ENCODE peak calls at places on chromosome 14, in six cellular contexts. I, D, L, W, A and X are unnamed samples. For H3K27me3, the result is how much of the 10 kb centered on the place peaks cover.

GRCh38 chr14:52917732-52918131 is 33.1 kb downstream of the FERMT2 start:
- DNase-seq in I (no peak), D (no peak), L (no peak), W (no peak), A (no peak), X (no peak)

GRCh38 chr14:58746261-58746660 is 108.5 kb downstream of the DACT1 start:
- DNase-seq in I (peak), D (no peak), L (no peak), W (no peak), A (peak), X (peak)

GRCh38 chr14:32702571-32702970 is 236.1 kb upstream of the NPAS3 start:
- DNase-seq in I (no peak), D (peak), L (peak), W (no peak), A (no peak), X (peak)

GRCh38 chr14:20801726-20802125 is 918 bp downstream of the RNASE1 start:
- DNase-seq in I (no peak), D (no peak), L (no peak), W (no peak), A (no peak), X (no peak)

GRCh38 chr14:73758392-73759182 is 44.4 kb upstream of the PNMA1 start:
- DNase-seq in I (peak), D (no peak), L (peak), W (peak), A (peak), X (peak)

GRCh38 chr14:100416921-100417451 is 93.8 kb downstream of the SLC25A47 start:
- DNase-seq in I (peak), D (no peak), L (no peak), W (no peak), A (peak), X (peak)

GRCh38 chr14:63972323-63972932 is 119.6 kb downstream of the SYNE2 start:
- DNase-seq in I (no peak), D (no peak), L (no peak), W (no peak), A (no peak), X (no peak)

GRCh38 chr14:90604356-90604755 is 207.5 kb downstream of the CALM1 start:
- DNase-seq in I (no peak), D (no peak), L (no peak), W (no peak), A (no peak), X (no peak)

GRCh38 chr14:92969470-92970232 is 46.7 kb downstream of the CHGA start:
- DNase-seq in I (no peak), D (no peak), L (no peak), W (no peak), A (no peak), X (no peak)

GRCh38 chr14:52514046-52514811 is 38.1 kb downstream of the TXNDC16 start:
- DNase-seq in I (no peak), D (no peak), L (no peak), W (no peak), A (no peak), X (no peak)

GRCh38 chr14:97219356-97220017 is 422.3 kb downstream of the VRK1 start:
- DNase-seq in I (no peak), D (no peak), L (no peak), W (peak), A (no peak), X (no peak)

GRCh38 chr14:80784824-80785223 is 156.7 kb downstream of the CEP128 start:
- DNase-seq in I (peak), D (no peak), L (no peak), W (no peak), A (no peak), X (peak)

GRCh38 chr14:32724864-32725550 is 213.7 kb upstream of the NPAS3 start:
- DNase-seq in I (peak), D (no peak), L (no peak), W (no peak), A (no peak), X (peak)

DNA sequence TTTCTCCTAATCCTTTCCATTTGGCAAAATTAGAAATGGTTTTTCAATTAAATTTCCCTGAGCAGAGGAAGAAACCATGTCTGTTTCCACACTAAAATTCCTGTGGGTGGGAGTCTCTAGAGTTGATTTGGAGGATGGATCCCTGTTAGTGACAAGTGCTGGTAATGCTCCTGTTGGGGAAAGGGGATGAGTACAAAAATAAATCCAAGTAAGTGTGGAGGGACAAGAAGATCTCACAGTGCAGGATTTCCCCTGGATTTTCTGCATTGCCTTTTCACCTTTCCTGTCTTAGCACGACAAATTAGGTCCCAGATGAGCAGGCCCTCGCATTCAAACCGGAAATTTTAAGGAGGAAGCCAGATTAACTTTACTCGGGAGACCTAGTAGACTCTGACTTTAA is 107.5 kb downstream of the DAD1 start:
- DNase-seq in I (no peak), D (no peak), L (no peak), W (no peak), A (no peak), X (no peak)
- H4K91ac ChIP-seq in I (no peak), D (no peak), L (no peak), W (no peak), A (no peak), X (no peak)

GRCh38 chr14:25046301-25046943 is 3.5 kb downstream of the STXBP6 start:
- DNase-seq in I (peak), D (no peak), L (no peak), W (no peak), A (no peak), X (peak)

GRCh38 chr14:25049559-25050493 is at the start of gene STXBP6:
- DNase-seq in I (peak), D (peak), L (peak), W (peak), A (no peak), X (peak)

GRCh38 chr14:25050494-25051170 is 685 bp upstream of the STXBP6 start:
- DNase-seq in I (peak), D (peak), L (no peak), W (no peak), A (no peak), X (peak)

GRCh38 chr14:25049127-25049558 is 804 bp downstream of the STXBP6 start:
- DNase-seq in I (no peak), D (no peak), L (no peak), W (peak), A (no peak), X (peak)

GRCh38 chr14:25048170-25049126 is 1.5 kb downstream of the STXBP6 start:
- DNase-seq in I (peak), D (no peak), L (no peak), W (no peak), A (no peak), X (no peak)
- H3K27me3 ChIP-seq in I (under half), D (half or more), L (under half), W (under half), A (under half), X (under half)

GRCh38 chr14:60637138-60637489 is 12.2 kb downstream of the SIX1 start:
- DNase-seq in I (no peak), D (no peak), L (no peak), W (no peak), A (no peak), X (no peak)
- H4K91ac ChIP-seq in I (peak), D (no peak), L (no peak), W (no peak), A (no peak), X (no peak)

GRCh38 chr14:61215222-61216010 is 65.7 kb downstream of the TMEM30B start:
- DNase-seq in I (peak), D (no peak), L (no peak), W (no peak), A (no peak), X (no peak)

GRCh38 chr14:61218765-61219164 is 62.4 kb downstream of the TMEM30B start:
- DNase-seq in I (no peak), D (no peak), L (no peak), W (no peak), A (no peak), X (no peak)

GRCh38 chr14:61219256-61219655 is 61.9 kb downstream of the TMEM30B start:
- DNase-seq in I (peak), D (no peak), L (no peak), W (no peak), A (no peak), X (no peak)

GRCh38 chr14:61218157-61218556 is 63.0 kb downstream of the TMEM30B start:
- DNase-seq in I (no peak), D (no peak), L (no peak), W (no peak), A (no peak), X (no peak)

GRCh38 chr14:61217516-61217915 is 63.6 kb downstream of the TMEM30B start:
- DNase-seq in I (no peak), D (no peak), L (no peak), W (no peak), A (no peak), X (no peak)
- H3K27me3 ChIP-seq in I (under half), D (under half), L (under half), W (under half), A (under half), X (under half)

DNA sequence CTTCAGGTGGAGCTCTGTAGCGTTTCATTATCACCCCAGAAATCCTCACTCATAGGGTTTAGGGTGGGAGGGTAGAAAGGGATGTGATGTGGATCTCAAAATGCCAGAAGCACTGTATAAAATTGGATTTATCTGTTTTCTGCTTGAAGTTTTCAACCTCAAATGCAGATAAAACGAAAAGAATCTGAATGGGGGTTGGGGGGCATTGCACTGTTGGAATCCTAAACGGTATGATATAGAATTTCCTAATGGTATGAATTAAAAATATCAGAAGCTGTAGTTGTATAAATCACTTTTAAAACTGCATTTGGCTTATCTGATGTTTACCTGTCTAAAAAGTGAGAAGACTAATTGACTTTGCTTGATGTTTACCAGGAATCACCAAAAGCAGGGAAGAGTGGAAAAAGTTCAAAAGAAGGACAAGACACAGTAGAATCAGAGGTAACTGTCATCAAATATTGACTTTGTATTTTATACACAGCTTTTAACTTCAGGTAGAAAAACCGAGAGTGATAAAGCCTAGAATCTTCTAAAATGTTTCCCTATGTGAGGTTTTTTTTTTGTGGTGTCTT is 1.1 kb downstream of the PPP2R5C start:
- DNase-seq in I (no peak), D (no peak), L (no peak), W (no peak), A (no peak), X (no peak)
- H4K91ac ChIP-seq in I (no peak), D (no peak), L (no peak), W (no peak), A (no peak), X (no peak)

GRCh38 chr14:77128414-77128891 is 13.1 kb downstream of the ZDHHC22 start:
- DNase-seq in I (no peak), D (no peak), L (peak), W (no peak), A (no peak), X (no peak)
- H3K27me3 ChIP-seq in I (half or more), D (under half), L (under half), W (under half), A (under half), X (half or more)

GRCh38 chr14:44771495-44771894 is 190.3 kb downstream of the KLHL28 start:
- DNase-seq in I (no peak), D (no peak), L (no peak), W (no peak), A (no peak), X (no peak)

GRCh38 chr14:44778562-44778961 is 183.2 kb downstream of the KLHL28 start:
- DNase-seq in I (peak), D (peak), L (no peak), W (no peak), A (peak), X (peak)

GRCh38 chr14:44777567-44777966 is 184.2 kb downstream of the KLHL28 start:
- DNase-seq in I (no peak), D (no peak), L (no peak), W (no peak), A (no peak), X (no peak)

DNA sequence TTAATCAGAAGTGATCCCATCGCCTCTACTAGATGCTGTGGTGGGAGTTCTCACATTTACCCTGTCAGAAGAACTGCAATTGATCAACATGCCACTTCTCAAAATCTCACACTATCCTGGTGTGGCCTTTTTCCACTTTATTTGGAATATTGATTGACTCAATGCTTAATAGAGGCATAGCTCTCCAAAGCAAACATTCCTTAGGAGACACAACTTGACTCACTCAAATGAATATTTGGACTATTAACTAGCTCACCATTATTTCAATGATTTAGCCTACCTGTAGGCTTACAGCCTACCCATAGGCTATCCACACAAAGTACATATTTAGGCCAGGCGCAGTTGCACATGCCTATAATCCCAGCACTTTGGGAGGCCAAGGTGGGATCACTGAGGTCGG is 186.5 kb downstream of the KLHL28 start:
- DNase-seq in I (no peak), D (no peak), L (no peak), W (no peak), A (no peak), X (no peak)
- H4K91ac ChIP-seq in I (no peak), D (no peak), L (no peak), W (no peak), A (no peak), X (no peak)